ENCODE peak calls at places on chromosomes 12 and 14, in six cellular contexts. S, T, H, K, F and A are unnamed samples. For H3K27me3 and H3K4me1, the result is how much of the 10 kb centered on the place peaks cover.

GRCh38 chr14:53979747-53980642 is 23.4 kb upstream of the BMP4 start:
- DNase-seq in S (peak), T (peak), H (no peak), K (peak), F (no peak), A (no peak)

GRCh38 chr14:69013943-69014782 is 35.1 kb upstream of the ACTN1 start:
- DNase-seq in S (peak), T (peak), H (no peak), K (peak), F (peak), A (peak)

GRCh38 chr14:97368900-97369564 is 571.9 kb downstream of the VRK1 start:
- DNase-seq in S (no peak), T (no peak), H (no peak), K (no peak), F (no peak), A (no peak)

GRCh38 chr14:59847711-59848110 is 22.9 kb downstream of the RTN1 start:
- DNase-seq in S (no peak), T (no peak), H (no peak), K (no peak), F (no peak), A (no peak)

GRCh38 chr14:53306926-53307325 is 153.8 kb upstream of the DDHD1 start:
- DNase-seq in S (no peak), T (peak), H (no peak), K (no peak), F (no peak), A (no peak)

GRCh38 chr12:12559699-12560296 is 2.9 kb downstream of the DUSP16 start:
- DNase-seq in S (no peak), T (no peak), H (no peak), K (no peak), F (no peak), A (no peak)

GRCh38 chr14:96285667-96286066 is 29.7 kb downstream of the BDKRB1 start:
- DNase-seq in S (no peak), T (peak), H (no peak), K (no peak), F (peak), A (peak)

GRCh38 chr14:105364100-105364708 is 34.1 kb upstream of the TEX22 start:
- DNase-seq in S (no peak), T (peak), H (no peak), K (peak), F (no peak), A (no peak)

GRCh38 chr14:104117341-104118005 is 20.9 kb upstream of the KIF26A start:
- DNase-seq in S (no peak), T (no peak), H (no peak), K (no peak), F (no peak), A (no peak)

DNA sequence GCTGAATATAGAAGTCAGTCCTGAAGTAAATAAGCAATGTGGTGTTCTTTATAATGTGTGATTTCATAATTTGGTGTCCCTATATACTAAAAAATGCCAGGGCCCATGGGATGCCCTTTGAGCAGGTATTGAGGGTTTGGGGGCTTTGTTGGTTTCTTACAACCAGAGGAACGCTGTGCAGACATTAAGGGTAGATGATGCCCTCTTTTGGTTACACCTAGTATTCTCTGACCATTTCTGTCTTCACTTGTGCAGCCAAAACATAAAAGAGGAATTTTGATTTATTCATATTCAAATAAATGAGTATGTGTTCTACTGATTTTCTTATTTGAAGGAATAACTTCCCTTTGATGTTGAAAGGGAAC is 3.0 kb downstream of the LGR5 start:
- DNase-seq in S (no peak), T (no peak), H (no peak), K (no peak), F (no peak), A (no peak)
- H3K27me3 ChIP-seq in S (under half), T (under half), H (under half), K (half or more), F (under half), A (under half)

GRCh38 chr14:34713122-34713680 is 1.2 kb downstream of the CFL2 start:
- DNase-seq in S (no peak), T (no peak), H (no peak), K (no peak), F (no peak), A (no peak)

GRCh38 chr14:34711808-34712712 is 2.3 kb downstream of the CFL2 start:
- DNase-seq in S (no peak), T (no peak), H (no peak), K (no peak), F (no peak), A (no peak)

GRCh38 chr14:34713681-34714319 is 593 bp downstream of the CFL2 start:
- DNase-seq in S (peak), T (peak), H (no peak), K (peak), F (peak), A (peak)

GRCh38 chr14:34715108-34715863 is 893 bp upstream of the CFL2 start:
- DNase-seq in S (no peak), T (no peak), H (no peak), K (no peak), F (no peak), A (no peak)

DNA sequence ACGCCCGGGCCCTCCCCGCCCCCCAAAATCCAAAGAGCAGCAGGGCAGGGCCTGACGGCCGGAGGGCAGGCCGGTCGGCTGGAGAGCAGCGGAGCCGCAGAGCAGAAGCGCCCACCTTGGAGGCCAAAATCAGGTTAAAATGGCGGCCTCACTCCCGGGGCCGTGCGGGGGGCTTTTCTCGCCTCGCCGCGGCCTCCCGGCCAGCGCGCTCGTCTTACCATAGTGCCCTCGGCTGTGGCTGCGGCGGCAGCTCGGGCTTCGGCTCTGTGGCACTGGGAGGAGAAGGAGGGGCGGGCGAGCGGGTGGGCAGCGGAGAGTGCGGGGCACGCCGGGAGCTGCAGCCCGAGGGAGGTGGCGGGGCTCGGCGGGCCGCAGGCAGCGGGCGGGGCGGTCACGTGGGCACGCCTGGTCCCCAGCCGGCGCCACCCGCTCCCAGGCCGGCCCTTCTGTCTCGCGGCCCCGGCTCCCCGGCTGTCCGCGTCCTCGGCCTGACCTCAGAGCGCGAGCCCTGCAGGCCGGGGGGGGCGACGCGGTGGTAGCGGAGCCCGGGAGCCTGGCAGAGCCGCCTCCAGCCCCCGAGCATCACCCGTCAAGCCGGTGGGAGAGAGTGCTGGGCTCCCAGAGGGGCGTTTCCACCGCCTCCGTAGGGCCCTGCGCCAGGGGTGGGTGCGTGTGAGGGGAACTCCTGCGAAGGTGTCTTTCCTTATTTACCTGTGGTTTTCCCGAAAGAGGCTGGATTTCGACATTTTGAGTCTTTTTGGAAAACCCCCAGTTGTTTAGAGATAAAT is at the start of gene CFL2:
- DNase-seq in S (peak), T (peak), H (peak), K (peak), F (peak), A (peak)
- H3K4me1 ChIP-seq in S (under half), T (under half), H (under half), K (under half), F (under half), A (under half)

DNA sequence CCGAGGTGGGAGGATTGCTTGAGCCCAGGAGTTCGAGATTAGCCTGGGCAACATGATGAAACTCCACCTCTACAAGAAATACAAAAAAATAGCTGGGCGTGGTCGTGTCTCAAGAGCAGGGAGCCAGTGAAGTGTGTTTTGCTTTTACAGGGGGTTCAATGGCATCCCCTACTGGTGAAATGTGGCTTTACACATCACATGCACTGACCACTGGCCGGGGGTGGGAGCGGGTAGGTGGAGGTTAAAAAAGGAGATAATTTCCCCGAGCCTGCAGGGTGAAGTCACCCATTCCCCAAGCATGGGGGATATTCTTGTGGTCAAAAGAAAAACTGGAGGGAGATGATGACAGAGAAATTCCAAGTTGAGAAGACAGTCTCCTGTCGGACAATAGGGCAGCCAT is 63.6 kb upstream of the PWP1 start:
- DNase-seq in S (no peak), T (peak), H (peak), K (no peak), F (no peak), A (no peak)
- TF ChIP-seq CTCF in S (no peak), T (peak), H (peak), K (peak), F (peak), A (no peak)

DNA sequence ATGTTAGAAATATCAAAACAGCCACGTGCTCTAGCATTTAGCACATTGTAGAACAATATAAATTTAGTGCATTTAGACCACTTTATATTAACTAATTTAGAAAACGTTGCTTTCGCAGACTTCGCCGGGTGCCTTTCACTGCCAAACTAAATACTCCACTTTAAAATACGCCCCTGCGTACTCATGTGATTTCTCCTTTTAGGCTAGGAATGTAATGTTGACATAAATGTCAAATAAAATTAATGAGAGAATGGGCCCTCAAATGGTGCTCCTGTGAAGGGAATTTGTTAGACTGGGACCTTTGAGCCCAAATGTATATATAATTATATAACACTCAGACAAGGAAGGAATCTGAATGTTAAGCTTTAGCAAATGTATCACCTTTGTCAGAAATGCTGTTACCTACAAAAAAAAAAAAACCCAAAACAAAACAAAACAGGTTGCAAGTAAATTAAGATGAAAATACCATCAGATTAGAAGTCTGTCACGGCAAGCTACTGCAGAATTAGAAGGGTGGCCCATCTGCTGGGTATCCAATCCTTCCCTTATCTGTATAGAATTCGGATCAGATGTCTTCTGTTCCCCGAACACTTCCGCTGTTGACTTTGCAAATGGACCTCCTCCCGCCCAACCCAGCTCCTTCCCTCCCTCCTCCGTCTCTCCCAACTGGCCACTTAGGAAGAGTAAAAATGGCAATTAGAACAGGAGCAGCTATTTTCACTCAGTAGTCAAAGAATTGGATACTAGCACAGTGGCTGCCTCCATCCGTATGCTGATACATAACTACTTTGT is 159.3 kb upstream of the FOXN3 start:
- DNase-seq in S (no peak), T (peak), H (no peak), K (no peak), F (no peak), A (no peak)
- H3K27me3 ChIP-seq in S (under half), T (under half), H (under half), K (under half), F (under half), A (under half)

GRCh38 chr14:67263499-67264149 is 22.4 kb downstream of the PALS1 start:
- DNase-seq in S (no peak), T (peak), H (no peak), K (no peak), F (peak), A (no peak)
- H3K4me1 ChIP-seq in S (under half), T (under half), H (under half), K (under half), F (under half), A (under half)

DNA sequence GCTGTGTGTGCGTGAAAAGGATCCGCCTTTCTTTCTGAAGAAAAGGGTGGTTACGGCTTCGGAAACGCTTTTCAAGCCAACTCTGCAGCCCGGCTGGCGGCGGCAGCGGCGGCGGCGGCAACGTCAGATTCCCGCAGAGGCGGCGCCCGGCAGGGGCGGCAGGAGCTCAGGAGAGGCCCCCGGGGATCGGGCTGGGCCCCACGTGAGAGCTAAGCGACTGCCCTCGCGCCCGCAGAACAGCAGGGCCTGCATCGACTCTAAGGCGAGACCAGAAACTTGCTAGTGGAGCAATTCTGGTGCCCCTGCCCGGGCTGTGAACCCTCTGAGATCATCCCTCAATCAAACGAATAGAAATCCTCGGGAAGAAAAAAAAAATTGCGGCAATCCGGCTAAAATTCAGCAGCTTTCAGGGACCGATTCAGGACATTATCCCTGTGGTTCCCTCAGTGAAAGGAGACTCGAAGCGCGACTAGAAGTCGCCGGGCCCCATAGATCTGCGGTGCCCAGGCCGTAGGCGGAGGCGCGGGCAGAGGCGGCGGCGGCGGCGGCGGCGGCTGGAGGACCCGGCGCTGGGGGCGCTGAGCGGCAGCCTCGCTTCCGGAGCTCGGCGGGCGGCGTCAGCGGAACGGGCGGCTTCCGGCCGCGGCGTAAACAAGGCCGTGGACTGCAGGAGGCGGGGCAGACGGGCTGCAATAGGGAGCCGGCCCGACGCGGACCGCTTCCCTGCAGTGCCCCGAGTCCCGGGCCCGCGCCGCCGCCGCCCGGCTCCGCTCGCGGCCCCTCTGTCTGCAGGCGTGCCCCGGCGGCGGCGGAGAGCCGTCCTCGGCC is at the start of gene KLHDC2:
- DNase-seq in S (peak), T (peak), H (peak), K (peak), F (peak), A (peak)
- TF ChIP-seq CTCF in S (no peak), T (peak), H (peak), K (no peak), F (peak), A (peak)

DNA sequence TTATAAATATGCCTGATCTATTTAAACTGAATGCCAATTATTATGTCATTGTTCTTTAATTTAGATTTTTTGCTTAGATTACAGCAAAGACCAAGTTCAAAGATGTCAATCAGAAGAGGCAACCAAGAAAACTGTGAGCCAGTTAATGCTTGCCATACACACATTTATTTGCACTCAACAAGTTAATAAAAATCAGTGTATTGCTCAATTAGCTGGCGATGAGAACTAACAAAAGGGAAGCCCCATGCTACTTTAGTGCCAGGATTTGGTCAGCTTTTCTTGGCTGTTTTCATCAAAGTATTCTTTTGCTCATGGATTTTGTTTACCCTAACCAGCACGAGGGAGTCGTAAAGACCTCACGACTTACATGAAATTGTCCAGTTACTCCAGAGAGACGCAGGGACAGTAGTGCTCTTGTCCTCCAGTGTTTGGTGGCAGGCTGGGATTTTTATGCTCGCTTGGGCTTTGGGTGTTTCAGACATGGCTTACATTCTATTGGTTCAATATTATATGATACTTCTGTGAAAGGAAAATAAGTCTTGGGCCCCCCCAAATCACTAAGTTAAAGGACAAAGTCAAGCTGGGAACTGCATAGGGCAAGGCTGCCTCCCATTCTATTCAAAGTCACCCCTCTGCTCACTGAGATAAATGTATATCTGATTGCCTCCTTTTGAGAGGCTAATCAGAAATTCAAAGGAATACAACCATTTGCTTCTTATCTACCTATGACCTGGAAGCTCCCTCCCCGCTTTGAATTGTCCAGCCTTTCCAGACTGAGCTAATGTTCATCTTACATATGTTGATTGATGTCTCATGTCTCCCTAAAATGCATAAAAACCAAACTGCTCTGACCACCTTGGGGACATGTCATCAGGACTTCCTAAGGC is 7.4 kb upstream of the B4GALNT1 start:
- DNase-seq in S (no peak), T (no peak), H (no peak), K (no peak), F (no peak), A (no peak)
- H3K27me3 ChIP-seq in S (under half), T (under half), H (under half), K (half or more), F (under half), A (under half)

DNA sequence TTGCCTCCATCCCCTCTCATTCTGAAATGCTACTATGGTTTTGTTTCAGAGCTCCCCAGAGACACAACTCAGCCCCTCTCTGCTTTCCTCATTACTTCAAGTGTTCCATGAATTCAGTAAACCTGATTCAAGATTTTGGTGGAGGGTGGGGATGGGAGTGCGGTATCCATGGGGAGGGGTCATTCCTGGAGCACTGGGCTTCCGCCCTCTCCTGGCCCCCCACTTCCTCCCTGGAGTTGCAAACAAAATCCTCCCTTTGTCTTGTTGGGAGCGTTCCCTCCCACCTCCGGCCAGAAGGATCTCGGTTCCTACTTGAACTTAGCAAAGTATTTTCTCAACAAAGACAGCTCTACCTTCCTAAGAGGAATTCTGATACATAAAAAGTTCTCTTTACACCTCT is 71.8 kb upstream of the LTA4H start:
- DNase-seq in S (no peak), T (no peak), H (no peak), K (no peak), F (no peak), A (no peak)
- H3K4me1 ChIP-seq in S (under half), T (under half), H (under half), K (under half), F (under half), A (under half)

DNA sequence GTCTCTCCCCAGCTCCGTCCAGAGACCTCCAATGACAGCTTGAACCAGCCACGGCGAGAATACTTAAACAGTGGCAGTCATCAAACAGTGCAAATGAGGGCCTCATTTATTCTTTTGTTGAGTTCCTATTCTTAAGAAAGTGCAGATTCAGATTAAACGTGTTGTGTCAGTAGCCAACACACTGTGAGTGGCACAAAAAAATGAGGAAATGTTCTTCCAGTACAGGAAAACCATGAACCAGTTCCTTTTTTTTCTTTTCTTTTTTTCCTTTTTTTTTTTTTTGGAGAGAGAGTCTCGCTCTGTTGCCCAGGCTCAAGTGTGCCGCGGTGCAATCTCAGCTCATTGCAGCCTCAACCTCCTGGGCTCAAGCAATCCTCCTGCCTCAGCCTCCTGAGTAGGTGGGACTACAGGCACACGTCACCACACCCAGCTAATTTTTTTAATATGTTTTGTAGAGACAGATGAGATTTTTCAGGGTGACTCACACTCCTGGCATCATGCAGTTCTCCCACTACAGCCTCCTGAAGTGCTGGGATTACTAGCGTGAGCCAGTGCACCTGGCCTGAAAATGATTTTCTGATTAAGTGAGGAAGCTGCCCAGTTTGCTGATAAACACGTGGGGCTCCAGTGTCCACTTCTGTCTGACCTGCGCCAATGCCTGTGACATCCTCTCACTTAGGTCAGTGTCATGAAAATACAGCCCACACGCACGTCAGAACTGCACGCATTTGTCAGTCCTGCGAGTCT is 37.2 kb upstream of the SFSWAP start:
- DNase-seq in S (no peak), T (peak), H (no peak), K (no peak), F (no peak), A (no peak)
- TF ChIP-seq CTCF in S (no peak), T (no peak), H (no peak), K (no peak), F (no peak), A (no peak)